ENCODE peak calls at places on chromosomes 16 and 17, in nine cellular contexts. One of them, this sample, is unnamed.

GRCh38 chr16:52548261-52549010 is 1.5 kb upstream of the TOX3 start:
- DNase-seq in tibial nerve: no peak
- DNase-seq in neural progenitor cell: peak; percentile 53
- DNase-seq in endothelial cell of umbilical vein: no peak
- DNase-seq in BJ: no peak
- DNase-seq in ascending aorta: no peak
- DNase-seq in fibroblast of lung: no peak
- DNase-seq in heart right ventricle: no peak
- DNase-seq in uterus: no peak
- DNase-seq in this sample: no peak

GRCh38 chr17:32490101-32490482 is 3.3 kb downstream of the CDK5R1 start:
- DNase-seq in tibial nerve: no peak
- DNase-seq in neural progenitor cell: no peak
- DNase-seq in endothelial cell of umbilical vein: no peak
- DNase-seq in BJ: no peak
- DNase-seq in ascending aorta: no peak
- DNase-seq in fibroblast of lung: no peak
- DNase-seq in heart right ventricle: no peak
- DNase-seq in uterus: no peak
- DNase-seq in this sample: no peak

GRCh38 chr17:12789075-12789975 is at the start of gene ARHGAP44:
- DNase-seq in tibial nerve: peak; percentile 14
- DNase-seq in neural progenitor cell: peak; percentile 90
- DNase-seq in endothelial cell of umbilical vein: peak; percentile 49
- DNase-seq in BJ: no peak
- DNase-seq in ascending aorta: peak; percentile 80
- DNase-seq in fibroblast of lung: peak; percentile 63
- DNase-seq in heart right ventricle: peak; percentile 55
- DNase-seq in uterus: peak; percentile 75
- DNase-seq in this sample: peak; percentile 37

GRCh38 chr16:19521471-19522368 is at the start of gene GDE1:
- DNase-seq in tibial nerve: peak; percentile 92
- DNase-seq in neural progenitor cell: peak; percentile 98
- DNase-seq in endothelial cell of umbilical vein: peak; percentile 92
- DNase-seq in BJ: no peak
- DNase-seq in ascending aorta: peak; percentile 97
- DNase-seq in fibroblast of lung: peak; percentile 85
- DNase-seq in heart right ventricle: peak; percentile 95
- DNase-seq in uterus: peak; percentile 95
- DNase-seq in this sample: peak; percentile 75

GRCh38 chr16:83356986-83357385 is 450.8 kb upstream of the HSBP1 start:
- DNase-seq in tibial nerve: no peak
- DNase-seq in neural progenitor cell: no peak
- DNase-seq in endothelial cell of umbilical vein: no peak
- DNase-seq in BJ: no peak
- DNase-seq in ascending aorta: no peak
- DNase-seq in fibroblast of lung: no peak
- DNase-seq in heart right ventricle: no peak
- DNase-seq in uterus: no peak
- DNase-seq in this sample: no peak

GRCh38 chr17:27568216-27568615 is 62.8 kb upstream of the LGALS9 start:
- DNase-seq in tibial nerve: no peak
- DNase-seq in neural progenitor cell: no peak
- DNase-seq in endothelial cell of umbilical vein: no peak
- DNase-seq in BJ: no peak
- DNase-seq in ascending aorta: no peak
- DNase-seq in fibroblast of lung: no peak
- DNase-seq in heart right ventricle: no peak
- DNase-seq in uterus: no peak
- DNase-seq in this sample: no peak

GRCh38 chr17:46266656-46267544 is 28.0 kb upstream of the LRRC37A start:
- DNase-seq in tibial nerve: peak; percentile 57
- DNase-seq in neural progenitor cell: peak; percentile 97
- DNase-seq in endothelial cell of umbilical vein: peak; percentile 88
- DNase-seq in BJ: peak; percentile 49
- DNase-seq in ascending aorta: peak; percentile 91
- DNase-seq in fibroblast of lung: peak; percentile 87
- DNase-seq in heart right ventricle: peak; percentile 85
- DNase-seq in uterus: peak; percentile 80
- DNase-seq in this sample: peak; percentile 67

GRCh38 chr17:81179220-81179619 is 13.2 kb upstream of the AATK start:
- DNase-seq in tibial nerve: no peak
- DNase-seq in neural progenitor cell: no peak
- DNase-seq in endothelial cell of umbilical vein: no peak
- DNase-seq in BJ: no peak
- DNase-seq in ascending aorta: no peak
- DNase-seq in fibroblast of lung: no peak
- DNase-seq in heart right ventricle: no peak
- DNase-seq in uterus: no peak
- DNase-seq in this sample: no peak

DNA sequence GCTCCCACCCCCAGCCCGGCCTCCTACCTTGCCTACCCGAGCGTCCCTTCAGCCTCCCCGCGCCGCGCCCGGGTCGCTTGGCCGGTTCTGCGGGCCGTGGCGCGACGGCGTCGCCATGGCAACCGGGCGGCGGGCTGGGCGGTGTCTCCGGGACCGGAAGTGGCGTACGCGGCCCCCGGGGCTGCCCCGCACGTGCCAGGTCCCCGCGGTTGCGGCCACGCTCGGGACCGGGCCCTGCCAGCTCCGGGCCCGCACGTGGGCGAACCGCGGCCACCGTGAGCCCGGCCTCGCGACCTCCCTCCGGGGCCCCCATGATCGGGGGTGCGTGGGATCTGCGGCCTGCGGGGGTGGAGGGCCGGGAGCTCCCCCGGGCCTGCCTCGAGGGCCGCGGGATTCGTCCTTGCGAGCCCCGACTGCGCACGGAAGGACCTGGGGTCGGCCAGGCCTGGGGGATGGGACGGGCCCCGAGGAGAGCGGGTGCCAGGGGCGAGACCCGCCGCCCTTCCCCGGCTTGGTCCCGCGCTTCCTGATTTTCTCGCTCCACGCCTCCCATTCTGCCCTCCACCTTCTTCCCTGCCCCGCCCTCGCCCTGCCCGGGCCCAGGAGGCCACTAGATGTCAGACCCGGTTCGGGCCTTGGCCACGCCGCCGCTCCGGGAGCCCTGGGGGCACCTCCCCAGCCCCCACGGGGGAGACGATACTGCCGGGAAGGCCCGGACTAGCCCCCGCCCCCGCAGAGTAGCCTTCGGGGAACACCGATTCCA is at the start of gene CYB561:
- DNase-seq in tibial nerve: peak; percentile 54
- DNase-seq in neural progenitor cell: peak; percentile 82
- DNase-seq in endothelial cell of umbilical vein: peak; percentile 50
- DNase-seq in BJ: no peak
- DNase-seq in ascending aorta: peak; percentile 84
- DNase-seq in fibroblast of lung: peak; percentile 59
- DNase-seq in heart right ventricle: peak; percentile 59
- DNase-seq in uterus: peak; percentile 77
- DNase-seq in this sample: peak; percentile 32
- TF ChIP-seq CTCF in tibial nerve: no peak
- TF ChIP-seq CTCF in neural progenitor cell: no peak
- TF ChIP-seq CTCF in endothelial cell of umbilical vein: peak; percentile 15
- TF ChIP-seq CTCF in BJ: peak; percentile 31
- TF ChIP-seq CTCF in ascending aorta: no peak
- TF ChIP-seq CTCF in fibroblast of lung: peak; percentile 15
- TF ChIP-seq CTCF in heart right ventricle: peak; percentile 55
- TF ChIP-seq CTCF in uterus: no peak
- TF ChIP-seq CTCF in this sample: peak; percentile 45

GRCh38 chr17:57401556-57402488 is 145.5 kb downstream of the MSI2 start:
- DNase-seq in tibial nerve: no peak
- DNase-seq in neural progenitor cell: peak; percentile 62
- DNase-seq in endothelial cell of umbilical vein: no peak
- DNase-seq in BJ: no peak
- DNase-seq in ascending aorta: no peak
- DNase-seq in fibroblast of lung: no peak
- DNase-seq in heart right ventricle: no peak
- DNase-seq in uterus: no peak
- DNase-seq in this sample: no peak
- H3K4me3 ChIP-seq in tibial nerve: no peak overlapping the region
- H3K4me3 ChIP-seq in neural progenitor cell: no peak overlapping the region
- H3K4me3 ChIP-seq in endothelial cell of umbilical vein: no peak overlapping the region
- H3K4me3 ChIP-seq in BJ: no peak overlapping the region
- H3K4me3 ChIP-seq in ascending aorta: no peak overlapping the region
- H3K4me3 ChIP-seq in fibroblast of lung: no peak overlapping the region
- H3K4me3 ChIP-seq in heart right ventricle: no peak overlapping the region
- H3K4me3 ChIP-seq in uterus: no peak overlapping the region
- H3K4me3 ChIP-seq in this sample: no peak overlapping the region

DNA sequence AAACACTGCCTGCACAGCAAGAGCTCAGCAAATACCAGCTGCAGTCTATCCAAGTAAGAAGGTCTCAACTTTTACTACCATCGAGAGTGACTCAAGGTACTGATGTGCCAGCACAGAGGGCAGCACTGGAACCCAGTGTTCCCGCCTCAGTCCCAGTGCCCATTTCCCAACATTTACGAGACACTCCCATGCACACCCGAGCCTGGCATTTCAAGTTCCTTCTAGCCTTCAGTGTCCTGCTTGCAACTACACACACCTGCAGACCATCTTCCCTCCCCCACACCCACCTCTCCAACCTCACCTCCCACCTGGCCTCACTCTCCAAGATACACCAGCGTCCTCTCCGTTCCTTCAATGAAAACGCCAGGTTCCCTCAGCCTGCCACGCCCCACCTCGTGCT is 3.2 kb downstream of the KLHDC4 start:
- DNase-seq in tibial nerve: no peak
- DNase-seq in neural progenitor cell: no peak
- DNase-seq in endothelial cell of umbilical vein: no peak
- DNase-seq in BJ: no peak
- DNase-seq in ascending aorta: no peak
- DNase-seq in fibroblast of lung: no peak
- DNase-seq in heart right ventricle: no peak
- DNase-seq in uterus: no peak
- DNase-seq in this sample: no peak
- H3K36me3 ChIP-seq in tibial nerve: no peaks in the 10 kb centered on the region
- H3K36me3 ChIP-seq in neural progenitor cell: no peaks in the 10 kb centered on the region
- H3K36me3 ChIP-seq in endothelial cell of umbilical vein: peaks cover 6% of the 10 kb centered on the region
- H3K36me3 ChIP-seq in BJ: peaks cover 5% of the 10 kb centered on the region
- H3K36me3 ChIP-seq in ascending aorta: peaks cover 40% of the 10 kb centered on the region
- H3K36me3 ChIP-seq in fibroblast of lung: peaks cover 7% of the 10 kb centered on the region
- H3K36me3 ChIP-seq in heart right ventricle: peaks cover 66% of the 10 kb centered on the region
- H3K36me3 ChIP-seq in uterus: no peaks in the 10 kb centered on the region
- H3K36me3 ChIP-seq in this sample: peaks cover 13% of the 10 kb centered on the region

GRCh38 chr16:57244463-57244766 is 644 bp upstream of the ARL2BP start:
- DNase-seq in tibial nerve: no peak
- DNase-seq in neural progenitor cell: no peak
- DNase-seq in endothelial cell of umbilical vein: no peak
- DNase-seq in BJ: no peak
- DNase-seq in ascending aorta: no peak
- DNase-seq in fibroblast of lung: no peak
- DNase-seq in heart right ventricle: no peak
- DNase-seq in uterus: no peak
- DNase-seq in this sample: no peak

GRCh38 chr16:57240872-57241271 is 4.2 kb upstream of the ARL2BP start:
- DNase-seq in tibial nerve: no peak
- DNase-seq in neural progenitor cell: no peak
- DNase-seq in endothelial cell of umbilical vein: no peak
- DNase-seq in BJ: no peak
- DNase-seq in ascending aorta: no peak
- DNase-seq in fibroblast of lung: no peak
- DNase-seq in heart right ventricle: no peak
- DNase-seq in uterus: no peak
- DNase-seq in this sample: no peak

GRCh38 chr16:57242650-57243049 is 2.4 kb upstream of the ARL2BP start:
- DNase-seq in tibial nerve: no peak
- DNase-seq in neural progenitor cell: no peak
- DNase-seq in endothelial cell of umbilical vein: no peak
- DNase-seq in BJ: no peak
- DNase-seq in ascending aorta: no peak
- DNase-seq in fibroblast of lung: no peak
- DNase-seq in heart right ventricle: no peak
- DNase-seq in uterus: no peak
- DNase-seq in this sample: no peak

GRCh38 chr16:57245472-57246113 is 534 bp downstream of the ARL2BP start:
- DNase-seq in tibial nerve: peak; percentile 39
- DNase-seq in neural progenitor cell: no peak
- DNase-seq in endothelial cell of umbilical vein: peak; percentile 36
- DNase-seq in BJ: no peak
- DNase-seq in ascending aorta: peak; percentile 75
- DNase-seq in fibroblast of lung: peak; percentile 8
- DNase-seq in heart right ventricle: peak; percentile 25
- DNase-seq in uterus: no peak
- DNase-seq in this sample: no peak

GRCh38 chr16:57244767-57245471 is at the start of gene ARL2BP:
- DNase-seq in tibial nerve: peak; percentile 95
- DNase-seq in neural progenitor cell: peak; percentile 99
- DNase-seq in endothelial cell of umbilical vein: peak; percentile 99
- DNase-seq in BJ: peak; percentile 88
- DNase-seq in ascending aorta: peak; percentile 99
- DNase-seq in fibroblast of lung: peak; percentile 97
- DNase-seq in heart right ventricle: peak; percentile 97
- DNase-seq in uterus: peak; percentile 98
- DNase-seq in this sample: peak; percentile 92
- TF ChIP-seq CTCF in tibial nerve: peak; percentile 24
- TF ChIP-seq CTCF in neural progenitor cell: peak; percentile 23
- TF ChIP-seq CTCF in endothelial cell of umbilical vein: peak; percentile 10
- TF ChIP-seq CTCF in BJ: no peak
- TF ChIP-seq CTCF in ascending aorta: no peak
- TF ChIP-seq CTCF in fibroblast of lung: no peak
- TF ChIP-seq CTCF in heart right ventricle: peak; percentile 25
- TF ChIP-seq CTCF in uterus: no peak
- TF ChIP-seq CTCF in this sample: peak; percentile 24

DNA sequence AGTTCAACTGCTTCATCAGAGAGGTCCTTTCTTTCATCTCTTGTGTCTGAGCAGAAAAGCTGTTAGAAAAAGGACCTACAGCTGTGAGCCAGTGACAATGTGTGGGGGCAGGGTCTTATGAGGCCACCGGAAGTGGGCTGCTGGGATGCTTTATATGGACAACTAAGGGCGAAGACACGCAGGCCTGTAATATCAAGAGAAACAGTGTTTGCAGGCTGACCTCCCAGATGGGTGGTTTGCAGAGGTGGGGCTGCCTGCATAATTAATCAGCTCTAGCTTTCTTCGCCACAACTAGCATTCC is 30.4 kb upstream of the SALL1 start:
- DNase-seq in tibial nerve: no peak
- DNase-seq in neural progenitor cell: peak; percentile 32
- DNase-seq in endothelial cell of umbilical vein: no peak
- DNase-seq in BJ: no peak
- DNase-seq in ascending aorta: no peak
- DNase-seq in fibroblast of lung: no peak
- DNase-seq in heart right ventricle: no peak
- DNase-seq in uterus: no peak
- DNase-seq in this sample: no peak
- H3K4me3 ChIP-seq in tibial nerve: no peak overlapping the region
- H3K4me3 ChIP-seq in neural progenitor cell: no peak overlapping the region
- H3K4me3 ChIP-seq in endothelial cell of umbilical vein: no peak overlapping the region
- H3K4me3 ChIP-seq in BJ: no peak overlapping the region
- H3K4me3 ChIP-seq in ascending aorta: no peak overlapping the region
- H3K4me3 ChIP-seq in fibroblast of lung: no peak overlapping the region
- H3K4me3 ChIP-seq in heart right ventricle: no peak overlapping the region
- H3K4me3 ChIP-seq in uterus: no peak overlapping the region
- H3K4me3 ChIP-seq in this sample: no peak overlapping the region

This sample was measured in bronchial epithelial cell.